ENCODE peak calls at places on chromosome 1, in five cellular contexts. Z, E, A, B and F are unnamed samples.

GRCh38 chr1:115227683-115228082 is 110.4 kb downstream of the NGF start:
- DNase-seq in Z (no peak), E (no peak), A (no peak), B (no peak), F (no peak)

GRCh38 chr1:86787626-86788025 is 83.2 kb downstream of the SH3GLB1 start:
- DNase-seq in Z (no peak), E (no peak), A (no peak), B (no peak), F (no peak)

GRCh38 chr1:217562229-217562878 is 68.5 kb downstream of the GPATCH2 start:
- DNase-seq in Z (peak), E (no peak), A (peak), B (peak), F (no peak)

GRCh38 chr1:69569281-69569970 is 1.7 kb downstream of the LRRC7 start:
- DNase-seq in Z (no peak), E (no peak), A (no peak), B (no peak), F (no peak)

GRCh38 chr1:108590947-108591346 is 31.0 kb downstream of the EEIG2 start:
- DNase-seq in Z (peak), E (peak), A (peak), B (peak), F (no peak)

GRCh38 chr1:48036693-48037386 is 39.7 kb upstream of the TRABD2B start:
- DNase-seq in Z (peak), E (no peak), A (peak), B (peak), F (no peak)

GRCh38 chr1:205545991-205546390 is 41.5 kb downstream of the CDK18 start:
- DNase-seq in Z (no peak), E (no peak), A (no peak), B (no peak), F (no peak)

GRCh38 chr1:78101514-78101913 is 55.7 kb downstream of the GIPC2 start:
- DNase-seq in Z (peak), E (no peak), A (peak), B (peak), F (no peak)

GRCh38 chr1:9315411-9316079 is 22.9 kb downstream of the SPSB1 start:
- DNase-seq in Z (peak), E (peak), A (peak), B (peak), F (peak)

GRCh38 chr1:220705782-220706181 is 15.6 kb downstream of the C1orf115 start:
- DNase-seq in Z (no peak), E (no peak), A (no peak), B (no peak), F (no peak)

GRCh38 chr1:81867235-81867634 is 66.5 kb downstream of the ADGRL2 start:
- DNase-seq in Z (peak), E (no peak), A (no peak), B (no peak), F (no peak)

GRCh38 chr1:174966000-174966572 is 33.7 kb upstream of the CACYBP start:
- DNase-seq in Z (no peak), E (no peak), A (peak), B (peak), F (no peak)

GRCh38 chr1:62528015-62528414 is 69.3 kb upstream of the ANGPTL3 start:
- DNase-seq in Z (peak), E (no peak), A (no peak), B (no peak), F (no peak)

GRCh38 chr1:242784074-242784473 is 259.6 kb upstream of the PLD5 start:
- DNase-seq in Z (no peak), E (no peak), A (peak), B (no peak), F (no peak)

GRCh38 chr1:15243275-15244043 is 3.6 kb upstream of the FHAD1 start:
- DNase-seq in Z (no peak), E (no peak), A (no peak), B (no peak), F (no peak)

GRCh38 chr1:43302226-43302625 is 1.4 kb downstream of the TIE1 start:
- DNase-seq in Z (no peak), E (no peak), A (no peak), B (no peak), F (no peak)

GRCh38 chr1:164765557-164765956 is 206.6 kb downstream of the PBX1 start:
- DNase-seq in Z (peak), E (no peak), A (peak), B (peak), F (no peak)

GRCh38 chr1:35564037-35564883 is 6.7 kb downstream of the NCDN start:
- DNase-seq in Z (peak), E (peak), A (peak), B (peak), F (peak)

GRCh38 chr1:35936828-35937227 is 5.9 kb downstream of the AGO3 start:
- DNase-seq in Z (no peak), E (no peak), A (no peak), B (no peak), F (no peak)

GRCh38 chr1:152640351-152640750 is 17.4 kb upstream of the LCE3A start:
- DNase-seq in Z (no peak), E (no peak), A (no peak), B (no peak), F (no peak)

GRCh38 chr1:232615401-232615800 is 14.5 kb downstream of the SIPA1L2 start:
- DNase-seq in Z (no peak), E (no peak), A (no peak), B (no peak), F (no peak)

GRCh38 chr1:228152097-228152917 is 2.6 kb downstream of the GJC2 start:
- DNase-seq in Z (no peak), E (no peak), A (no peak), B (no peak), F (no peak)

GRCh38 chr1:13828454-13829151 is 128.6 kb downstream of the PRDM2 start:
- DNase-seq in Z (peak), E (no peak), A (no peak), B (peak), F (no peak)

GRCh38 chr1:9245230-9245619 is 10.7 kb downstream of the H6PD start:
- DNase-seq in Z (no peak), E (no peak), A (no peak), B (no peak), F (no peak)

GRCh38 chr1:97721221-97721620 is 199.6 kb downstream of the DPYD start:
- DNase-seq in Z (no peak), E (no peak), A (no peak), B (no peak), F (no peak)

GRCh38 chr1:205003358-205004145 is 39.5 kb upstream of the CNTN2 start:
- DNase-seq in Z (no peak), E (no peak), A (no peak), B (no peak), F (no peak)

GRCh38 chr1:15337656-15338402 is 71.9 kb upstream of the EFHD2 start:
- DNase-seq in Z (peak), E (no peak), A (peak), B (peak), F (no peak)

GRCh38 chr1:34407140-34407539 is 230.4 kb downstream of the C1orf94 start:
- DNase-seq in Z (no peak), E (no peak), A (no peak), B (peak), F (no peak)

GRCh38 chr1:84619383-84620093 is 45.3 kb upstream of the CTBS start:
- DNase-seq in Z (peak), E (no peak), A (peak), B (peak), F (no peak)

GRCh38 chr1:5975133-5975880 is 16.9 kb downstream of the NPHP4 start:
- DNase-seq in Z (peak), E (peak), A (peak), B (peak), F (no peak)

GRCh38 chr1:66399888-66400529 is 133.9 kb upstream of the SGIP1 start:
- DNase-seq in Z (no peak), E (no peak), A (no peak), B (no peak), F (no peak)

GRCh38 chr1:177411371-177411770 is 240.6 kb downstream of the BRINP2 start:
- DNase-seq in Z (no peak), E (no peak), A (no peak), B (no peak), F (no peak)

GRCh38 chr1:15430787-15431570 is 7.3 kb upstream of the CTRC start:
- DNase-seq in Z (peak), E (peak), A (no peak), B (peak), F (no peak)

GRCh38 chr1:116329524-116330341 is 43.3 kb upstream of the ATP1A1 start:
- DNase-seq in Z (peak), E (no peak), A (no peak), B (no peak), F (no peak)

GRCh38 chr1:941588-942383 is 17.3 kb downstream of the NOC2L start:
- DNase-seq in Z (peak), E (no peak), A (peak), B (no peak), F (no peak)

GRCh38 chr1:187985897-187986654 is 1157.3 kb downstream of the PLA2G4A start:
- DNase-seq in Z (no peak), E (no peak), A (no peak), B (no peak), F (no peak)

GRCh38 chr1:200364121-200364759 is 45.6 kb downstream of the ZNF281 start:
- DNase-seq in Z (peak), E (no peak), A (no peak), B (peak), F (no peak)

GRCh38 chr1:89335486-89335885 is 28.4 kb upstream of the GBP6 start:
- DNase-seq in Z (no peak), E (no peak), A (no peak), B (no peak), F (no peak)

GRCh38 chr1:232204269-232204668 is 425.7 kb downstream of the SIPA1L2 start:
- DNase-seq in Z (no peak), E (no peak), A (peak), B (peak), F (no peak)

GRCh38 chr1:59013276-59013927 is 229.6 kb upstream of the JUN start:
- DNase-seq in Z (peak), E (no peak), A (peak), B (peak), F (no peak)
- H3K4me3 ChIP-seq in Z (no peak), E (no peak), A (no peak), B (no peak), F (peak)

GRCh38 chr1:28882009-28882628 is 32.2 kb upstream of the EPB41 start:
- DNase-seq in Z (peak), E (peak), A (peak), B (peak), F (peak)
- H3K4me3 ChIP-seq in Z (no peak), E (no peak), A (no peak), B (no peak), F (no peak)

GRCh38 chr1:110067429-110067956 is 3.0 kb downstream of the ALX3 start:
- DNase-seq in Z (no peak), E (no peak), A (no peak), B (no peak), F (no peak)
- H3K4me3 ChIP-seq in Z (no peak), E (no peak), A (no peak), B (no peak), F (no peak)

DNA sequence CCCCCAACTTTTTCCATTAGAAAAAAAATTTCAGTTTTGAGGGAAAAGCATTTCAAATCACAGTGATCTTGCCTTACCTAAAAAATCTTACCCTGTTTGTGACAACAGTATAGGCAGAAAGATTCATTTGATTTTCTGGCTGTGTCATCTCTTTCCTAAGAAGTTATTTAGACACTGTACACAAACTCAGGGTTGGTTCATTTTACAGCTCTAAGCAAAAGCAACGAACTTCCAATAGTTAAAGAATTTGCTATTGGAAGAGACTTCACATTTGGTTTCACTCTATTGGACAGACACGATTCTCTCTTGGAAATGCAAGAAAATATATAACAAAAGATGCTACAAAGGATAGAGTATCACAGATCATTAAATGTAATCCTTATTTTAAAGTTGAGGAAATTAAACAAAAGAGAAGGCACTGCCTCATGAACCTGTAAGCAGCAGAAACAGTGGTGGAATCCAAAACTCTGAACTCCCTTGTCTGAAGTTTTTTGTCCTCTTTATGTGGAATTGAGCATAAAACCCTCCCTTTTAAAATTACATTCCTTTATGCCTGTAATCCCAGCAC is 20.8 kb downstream of the EYA3 start:
- DNase-seq in Z (no peak), E (no peak), A (no peak), B (peak), F (no peak)
- H3K4me3 ChIP-seq in Z (no peak), E (no peak), A (no peak), B (no peak), F (no peak)

GRCh38 chr1:93111065-93111464 is 32.0 kb downstream of the MTF2 start:
- DNase-seq in Z (no peak), E (no peak), A (no peak), B (no peak), F (no peak)
- H3K4me3 ChIP-seq in Z (no peak), E (no peak), A (no peak), B (no peak), F (no peak)

DNA sequence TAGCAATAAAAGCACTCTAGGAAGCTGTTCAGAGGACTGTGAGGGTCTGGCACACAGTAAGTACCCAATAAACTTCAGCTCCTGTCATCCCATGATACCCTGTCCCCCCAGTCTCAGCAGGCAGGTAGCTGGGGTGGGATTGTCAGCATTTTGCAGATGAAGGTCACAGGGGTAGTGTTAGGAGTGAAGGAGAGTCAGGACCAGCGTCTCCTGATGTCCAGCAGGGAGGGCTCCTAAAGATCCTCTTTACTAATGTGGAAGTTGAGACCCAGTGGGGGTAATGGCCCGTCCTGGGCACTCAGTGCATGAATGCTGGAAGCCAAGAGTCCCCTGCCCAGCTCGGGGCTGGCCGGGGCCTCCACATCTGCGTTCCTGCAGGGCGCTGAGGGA is 31.3 kb upstream of the EDN2 start:
- DNase-seq in Z (no peak), E (no peak), A (no peak), B (no peak), F (no peak)
- H3K4me3 ChIP-seq in Z (no peak), E (no peak), A (no peak), B (no peak), F (no peak)

DNA sequence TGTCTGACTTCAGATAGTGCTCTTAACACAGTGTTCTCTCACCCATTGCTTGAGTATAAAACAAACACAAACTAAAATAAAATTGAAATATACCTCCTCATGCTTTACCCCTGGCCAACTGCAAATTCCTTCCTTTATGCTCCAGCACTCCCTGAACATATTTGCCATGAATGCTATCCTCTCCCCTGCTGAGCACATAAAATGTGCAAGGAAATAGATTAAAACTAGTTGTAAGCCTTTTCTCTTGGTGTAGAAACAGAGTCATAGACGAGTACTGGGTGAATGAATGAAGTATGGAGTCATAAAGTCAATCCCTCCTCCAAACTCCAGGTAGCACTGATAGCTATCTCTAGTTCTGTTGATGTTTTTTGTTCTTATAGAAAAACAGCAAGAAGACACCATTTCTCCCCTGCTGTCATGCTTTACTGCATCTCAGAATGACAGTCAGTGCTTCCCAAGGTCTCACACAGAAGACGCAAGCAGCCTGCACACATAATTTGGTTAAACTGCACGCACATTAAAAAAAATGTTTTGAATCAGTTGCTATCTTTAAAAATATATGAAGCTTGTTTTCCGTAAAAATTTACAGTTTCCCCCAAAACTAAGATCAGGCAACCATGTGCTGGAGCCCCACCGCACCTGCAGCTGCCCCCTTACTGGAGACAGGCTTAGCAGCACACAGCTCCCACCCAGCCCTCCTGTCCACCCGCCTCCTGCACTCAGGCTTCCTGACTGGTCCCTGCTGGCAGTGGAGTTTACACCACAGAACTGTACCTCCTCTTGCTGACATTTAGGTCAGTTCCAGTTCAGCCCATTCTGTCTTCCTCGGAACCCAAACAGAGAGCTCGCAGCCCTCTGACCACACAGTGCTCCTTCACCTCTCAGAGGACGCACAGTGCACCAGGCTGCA is 2.3 kb downstream of the GPR161 start:
- DNase-seq in Z (no peak), E (no peak), A (no peak), B (no peak), F (no peak)
- H3K4me3 ChIP-seq in Z (no peak), E (no peak), A (no peak), B (no peak), F (no peak)

GRCh38 chr1:55038974-55039341 is 390 bp upstream of the PCSK9 start:
- DNase-seq in Z (no peak), E (no peak), A (no peak), B (no peak), F (no peak)
- H3K4me3 ChIP-seq in Z (no peak), E (no peak), A (no peak), B (peak), F (no peak)

GRCh38 chr1:226253933-226254332 is 30.5 kb downstream of the MIXL1 start:
- DNase-seq in Z (no peak), E (no peak), A (no peak), B (no peak), F (no peak)
- H3K4me3 ChIP-seq in Z (no peak), E (no peak), A (no peak), B (no peak), F (no peak)